ENCODE peak calls at places on chromosomes 13 and 19, in ten cellular contexts. M is psoas muscle; T is cardiac muscle cell; N is esophagus squamous epithelium; Z is A549; P is CD8-positive, alpha-beta T cell; L is colonic mucosa; G is sigmoid colon; Y is hepatocyte; U is astrocyte. S is an unnamed sample. For H3K9me3 and H3K4me1, the result is how much of the 10 kb centered on the place peaks cover.

GRCh38 chr19:37855098-37855497 is 51.3 kb downstream of the WDR87 start:
- DNase-seq in M (peak), T (peak), N (no peak), Z (no peak), P (peak), L (peak), G (no peak), Y (no peak), U (peak), S (peak)

GRCh38 chr13:88450515-88450914 is 779.3 kb downstream of the SLITRK5 start:
- DNase-seq in M (no peak), T (no peak), N (no peak), Z (no peak), P (no peak), L (no peak), G (no peak), Y (no peak), U (no peak), S (no peak)

GRCh38 chr19:30520735-30521479 is 148.7 kb downstream of the ZNF536 start:
- DNase-seq in M (no peak), T (no peak), N (no peak), Z (no peak), P (no peak), L (no peak), G (no peak), Y (no peak), U (no peak), S (no peak)

GRCh38 chr13:44573071-44573470 is 3.1 kb downstream of the TSC22D1 start:
- DNase-seq in M (no peak), T (no peak), N (no peak), Z (no peak), P (no peak), L (no peak), G (no peak), Y (no peak), U (no peak), S (no peak)

GRCh38 chr19:45238556-45238955 is 6.7 kb downstream of the EXOC3L2 start:
- DNase-seq in M (no peak), T (no peak), N (no peak), Z (no peak), P (no peak), L (no peak), G (no peak), Y (no peak), U (no peak), S (no peak)

GRCh38 chr13:20988033-20988908 is 73.1 kb downstream of the LATS2 start:
- DNase-seq in M (no peak), T (no peak), N (no peak), Z (no peak), P (no peak), L (no peak), G (no peak), Y (no peak), U (no peak), S (no peak)

GRCh38 chr13:112603641-112604220 is 15.8 kb upstream of the TUBGCP3 start:
- DNase-seq in M (no peak), T (peak), N (no peak), Z (no peak), P (no peak), L (no peak), G (no peak), Y (no peak), U (peak), S (no peak)

GRCh38 chr13:73187106-73187505 is 128.3 kb downstream of the KLF5 start:
- DNase-seq in M (no peak), T (peak), N (no peak), Z (no peak), P (no peak), L (peak), G (no peak), Y (no peak), U (no peak), S (no peak)

GRCh38 chr13:29005035-29005434 is 184.9 kb downstream of the MTUS2 start:
- DNase-seq in M (no peak), T (no peak), N (no peak), Z (no peak), P (no peak), L (no peak), G (no peak), Y (no peak), U (no peak), S (no peak)

GRCh38 chr13:23007430-23007829 is 173.3 kb upstream of the SGCG start:
- DNase-seq in M (no peak), T (no peak), N (no peak), Z (no peak), P (no peak), L (no peak), G (no peak), Y (no peak), U (no peak), S (no peak)

GRCh38 chr13:76848596-76848995 is 37.6 kb downstream of the KCTD12 start:
- DNase-seq in M (peak), T (peak), N (no peak), Z (no peak), P (no peak), L (no peak), G (peak), Y (no peak), U (no peak), S (no peak)

GRCh38 chr19:3368848-3369336 is 2.5 kb downstream of the NFIC start:
- DNase-seq in M (no peak), T (peak), N (no peak), Z (no peak), P (no peak), L (no peak), G (no peak), Y (no peak), U (no peak), S (peak)

GRCh38 chr19:48297975-48298374 is 27.4 kb upstream of the EMP3 start:
- DNase-seq in M (no peak), T (no peak), N (no peak), Z (no peak), P (no peak), L (no peak), G (no peak), Y (no peak), U (no peak), S (no peak)

GRCh38 chr19:41927810-41928192 is 448 bp downstream of the ERFL start:
- DNase-seq in M (no peak), T (no peak), N (no peak), Z (no peak), P (peak), L (no peak), G (no peak), Y (no peak), U (no peak), S (no peak)

GRCh38 chr19:47779524-47780214 is 1.2 kb downstream of the SELENOW start:
- DNase-seq in M (peak), T (no peak), N (no peak), Z (no peak), P (no peak), L (peak), G (peak), Y (peak), U (no peak), S (no peak)

GRCh38 chr19:46603195-46603637 is 2.1 kb downstream of the CALM3 start:
- DNase-seq in M (no peak), T (no peak), N (no peak), Z (no peak), P (no peak), L (peak), G (no peak), Y (peak), U (no peak), S (no peak)

GRCh38 chr13:66974174-66974573 is 256.0 kb downstream of the PCDH9 start:
- DNase-seq in M (no peak), T (no peak), N (no peak), Z (no peak), P (no peak), L (no peak), G (no peak), Y (no peak), U (no peak), S (no peak)

GRCh38 chr13:102812616-102813287 is 13.8 kb downstream of the BIVM start:
- DNase-seq in M (no peak), T (peak), N (no peak), Z (no peak), P (no peak), L (no peak), G (no peak), Y (no peak), U (peak), S (no peak)

GRCh38 chr19:2656533-2656932 is 46.0 kb downstream of the GNG7 start:
- DNase-seq in M (no peak), T (no peak), N (no peak), Z (no peak), P (no peak), L (no peak), G (no peak), Y (no peak), U (no peak), S (no peak)

GRCh38 chr13:30172593-30173300 is 134.6 kb downstream of the KATNAL1 start:
- DNase-seq in M (no peak), T (no peak), N (no peak), Z (no peak), P (no peak), L (no peak), G (no peak), Y (no peak), U (no peak), S (no peak)

GRCh38 chr13:42047561-42048322 is 706 bp upstream of the DGKH start:
- DNase-seq in M (peak), T (peak), N (no peak), Z (peak), P (peak), L (peak), G (peak), Y (peak), U (peak), S (peak)

GRCh38 chr13:110520431-110521295 is 40.9 kb downstream of the RAB20 start:
- DNase-seq in M (peak), T (peak), N (no peak), Z (no peak), P (no peak), L (peak), G (peak), Y (peak), U (peak), S (no peak)

GRCh38 chr19:41682437-41682836 is 5.6 kb downstream of the CEACAM7 start:
- DNase-seq in M (no peak), T (no peak), N (no peak), Z (no peak), P (no peak), L (peak), G (no peak), Y (no peak), U (no peak), S (no peak)

GRCh38 chr19:10305139-10305806 is 4.3 kb downstream of the ZGLP1 start:
- DNase-seq in M (peak), T (peak), N (no peak), Z (no peak), P (no peak), L (no peak), G (no peak), Y (no peak), U (peak), S (no peak)

GRCh38 chr19:35084078-35084762 is 31.4 kb upstream of the FXYD3 start:
- DNase-seq in M (no peak), T (no peak), N (no peak), Z (no peak), P (no peak), L (no peak), G (no peak), Y (no peak), U (no peak), S (no peak)

GRCh38 chr13:113421673-113422270 is 31.5 kb downstream of the ADPRHL1 start:
- DNase-seq in M (no peak), T (peak), N (no peak), Z (no peak), P (no peak), L (no peak), G (peak), Y (peak), U (peak), S (no peak)

GRCh38 chr13:110432522-110432921 is 125.4 kb downstream of the COL4A2 start:
- DNase-seq in M (no peak), T (no peak), N (no peak), Z (no peak), P (no peak), L (no peak), G (no peak), Y (no peak), U (no peak), S (no peak)

GRCh38 chr13:47250141-47250540 is 353.3 kb upstream of the HTR2A start:
- DNase-seq in M (no peak), T (peak), N (no peak), Z (no peak), P (no peak), L (no peak), G (peak), Y (no peak), U (peak), S (peak)

GRCh38 chr19:40611096-40611495 is 9.9 kb downstream of the LTBP4 start:
- DNase-seq in M (no peak), T (no peak), N (no peak), Z (no peak), P (no peak), L (peak), G (no peak), Y (no peak), U (no peak), S (peak)

GRCh38 chr13:99422556-99423220 is 78.6 kb upstream of the TM9SF2 start:
- DNase-seq in M (no peak), T (no peak), N (no peak), Z (no peak), P (no peak), L (no peak), G (no peak), Y (no peak), U (no peak), S (no peak)

GRCh38 chr13:99421758-99422555 is 79.3 kb upstream of the TM9SF2 start:
- DNase-seq in M (no peak), T (no peak), N (no peak), Z (no peak), P (no peak), L (no peak), G (no peak), Y (no peak), U (no peak), S (no peak)

GRCh38 chr13:99419591-99420243 is 81.6 kb upstream of the TM9SF2 start:
- DNase-seq in M (no peak), T (no peak), N (no peak), Z (no peak), P (no peak), L (no peak), G (no peak), Y (no peak), U (no peak), S (no peak)

GRCh38 chr13:99418663-99419140 is 82.6 kb upstream of the TM9SF2 start:
- DNase-seq in M (no peak), T (no peak), N (no peak), Z (no peak), P (no peak), L (no peak), G (no peak), Y (no peak), U (no peak), S (no peak)

GRCh38 chr13:99421271-99421670 is 80.0 kb upstream of the TM9SF2 start:
- DNase-seq in M (no peak), T (no peak), N (no peak), Z (no peak), P (no peak), L (no peak), G (no peak), Y (no peak), U (no peak), S (no peak)
- H3K9me3 ChIP-seq in M (under half), T (under half), N (under half), Z (under half), P (under half), L (under half), G (under half), Y (under half), U (under half), S (under half)

DNA sequence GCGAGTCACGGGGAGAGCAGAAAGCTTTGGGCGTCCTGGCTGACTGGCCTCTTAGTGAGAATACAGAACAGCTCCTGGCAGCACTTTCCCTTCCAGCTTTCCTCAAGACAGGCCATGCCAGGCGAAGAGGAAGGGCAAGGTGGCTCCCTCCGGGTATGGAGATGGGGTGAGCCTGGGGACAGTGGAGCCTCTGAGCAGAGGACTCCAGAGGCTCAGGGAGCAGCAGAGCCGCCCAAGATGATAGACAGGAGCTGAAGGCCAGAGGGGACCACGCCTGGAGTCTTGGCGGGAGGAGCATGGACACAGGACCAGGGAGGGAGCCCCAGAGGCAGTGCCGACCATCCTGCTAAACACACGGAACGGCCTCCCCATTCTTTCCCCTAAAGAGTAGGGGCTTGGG is 229.1 kb downstream of the TM9SF2 start:
- DNase-seq in M (no peak), T (no peak), N (no peak), Z (no peak), P (no peak), L (no peak), G (no peak), Y (no peak), U (no peak), S (no peak)
- H3K4me1 ChIP-seq in M (under half), T (under half), N (under half), Z (under half), P (under half), L (under half), G (under half), Y (under half), U (under half), S (under half)

GRCh38 chr13:55963934-55964333 is 1176.8 kb upstream of the PRR20A start:
- DNase-seq in M (no peak), T (no peak), N (no peak), Z (no peak), P (no peak), L (no peak), G (no peak), Y (no peak), U (no peak), S (no peak)

DNA sequence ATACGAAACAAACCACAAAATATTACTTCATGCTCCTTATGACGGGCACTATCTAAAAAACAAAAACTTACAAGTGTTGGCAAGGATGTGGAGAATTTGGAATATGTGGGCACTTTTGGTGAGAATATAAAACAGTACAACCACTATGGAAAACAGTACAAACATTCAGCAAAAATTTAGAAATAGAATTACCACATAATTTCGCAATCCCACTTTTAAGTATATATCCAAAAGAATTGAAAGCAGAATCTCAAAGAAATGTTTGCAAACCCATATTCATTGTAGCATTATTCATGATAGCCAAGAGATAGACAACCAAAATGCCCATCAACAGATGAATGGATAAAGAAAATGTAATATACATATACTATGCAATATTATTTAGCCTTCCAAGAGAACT is 1173.7 kb upstream of the PRR20A start:
- DNase-seq in M (no peak), T (no peak), N (no peak), Z (no peak), P (no peak), L (no peak), G (no peak), Y (no peak), U (no peak), S (no peak)
- H3K9me3 ChIP-seq in M (under half), T (under half), N (under half), Z (under half), P (under half), L (under half), G (under half), Y (under half), U (under half), S (under half)

DNA sequence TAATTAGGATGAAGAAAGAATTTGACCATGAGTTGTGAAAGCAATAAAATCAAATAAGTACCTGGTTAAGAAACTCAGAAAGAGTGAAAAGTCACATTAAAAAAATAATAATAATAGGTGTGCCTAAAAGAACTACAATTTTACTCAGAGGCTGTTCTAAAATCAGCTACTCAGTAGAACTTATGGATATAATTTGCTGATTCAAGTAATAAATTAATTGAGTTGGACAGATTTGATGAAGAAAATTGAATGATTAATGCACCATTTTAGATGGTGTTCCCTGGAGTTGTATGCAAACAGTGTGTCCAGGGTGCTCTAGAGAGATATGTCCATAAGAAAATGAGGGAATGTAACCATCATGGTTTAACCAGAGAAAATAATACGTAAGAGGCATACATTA is 2852.5 kb downstream of the PCDH9 start:
- DNase-seq in M (no peak), T (no peak), N (no peak), Z (no peak), P (no peak), L (no peak), G (no peak), Y (no peak), U (no peak), S (no peak)
- H3K4me1 ChIP-seq in M (under half), T (under half), N (under half), Z (under half), P (under half), L (under half), G (under half), Y (under half), U (under half), S (under half)

GRCh38 chr19:7074705-7075282 is 5.3 kb downstream of the ZNF557 start:
- DNase-seq in M (no peak), T (no peak), N (no peak), Z (no peak), P (no peak), L (peak), G (no peak), Y (no peak), U (no peak), S (no peak)

GRCh38 chr19:7078007-7078406 is 8.5 kb downstream of the ZNF557 start:
- DNase-seq in M (no peak), T (no peak), N (no peak), Z (no peak), P (no peak), L (no peak), G (no peak), Y (no peak), U (no peak), S (no peak)

GRCh38 chr19:7072541-7072940 is 3.0 kb downstream of the ZNF557 start:
- DNase-seq in M (no peak), T (no peak), N (no peak), Z (no peak), P (no peak), L (peak), G (no peak), Y (no peak), U (no peak), S (no peak)

GRCh38 chr19:7076151-7076550 is 6.6 kb downstream of the ZNF557 start:
- DNase-seq in M (no peak), T (no peak), N (no peak), Z (no peak), P (no peak), L (peak), G (no peak), Y (no peak), U (no peak), S (no peak)
- H3K9me3 ChIP-seq in M (under half), T (under half), N (under half), Z (half or more), P (under half), L (under half), G (under half), Y (under half), U (under half), S (under half)

DNA sequence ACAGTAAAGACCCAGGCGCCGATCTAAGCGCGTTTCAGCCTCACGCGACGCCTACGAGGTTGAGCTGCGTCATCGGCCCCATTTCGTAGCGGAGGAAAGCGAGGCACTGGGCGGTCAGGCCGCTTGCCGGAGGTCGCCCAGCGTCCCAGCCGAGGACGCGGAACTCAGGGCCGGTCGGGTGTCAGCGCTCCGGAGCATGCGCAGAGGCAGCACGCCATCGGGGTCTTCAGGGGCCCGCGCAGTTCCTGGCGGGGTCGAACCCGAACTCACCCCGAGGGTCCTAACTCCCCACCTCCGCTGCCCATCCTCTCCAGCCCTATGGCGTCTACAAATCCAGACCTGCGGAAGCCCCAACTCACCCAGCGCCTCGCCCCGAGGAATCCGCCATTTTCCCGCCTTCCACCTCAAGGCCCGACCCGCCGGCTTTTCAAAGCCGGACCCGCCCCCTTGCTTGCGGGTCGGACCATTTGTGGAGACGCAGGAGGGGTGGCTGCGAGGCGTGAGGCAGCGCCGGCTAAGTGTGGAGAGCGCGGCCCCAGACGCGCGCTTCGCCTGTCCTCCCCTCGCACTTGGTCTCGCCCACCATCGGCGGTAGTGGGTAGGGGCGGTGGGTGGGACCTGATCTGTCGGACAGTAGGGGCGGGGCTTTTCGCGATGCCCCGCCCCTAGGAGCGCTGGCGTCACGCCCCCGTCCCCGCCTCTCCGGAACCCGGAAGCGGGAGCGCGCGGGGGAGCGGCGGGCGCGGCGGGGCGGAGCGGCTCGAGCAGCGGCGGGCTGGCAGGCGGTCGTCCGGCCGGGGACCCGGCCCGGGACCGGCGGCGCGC is at the start of the genes HAUS8 and MYO9B:
- DNase-seq in M (peak), T (peak), N (peak), Z (peak), P (peak), L (peak), G (peak), Y (peak), U (peak), S (peak)
- H3K4me1 ChIP-seq in M (under half), T (under half), N (under half), Z (under half), P (half or more), L (under half), G (half or more), Y (under half), U (under half), S (under half)